ENCODE peak calls at places on chromosomes 5 and 9, in ten cellular contexts. P is RWPE2; K is stimulated activated naive CD8-positive, alpha-beta T cell treated with anti-CD3 and anti-CD28 coated beads, Interleukin-15, Interleukin-2, amounts not matched to agents 100 U/mL and 50 U/mL, for 24 hours; F is NCI-H774; S is SW 1271; I is iPS-NIHi11; A is AG08396; J is CD8-positive, alpha-beta T cell; H is erythroblast; G is midbrain. M is an unnamed sample.

GRCh38 chr9:93028448-93029006 is 30.0 kb upstream of the SUSD3 start:
- DNase-seq in P (no peak), K (peak; percentile 50), F (no peak), S (no peak), I (no peak), A (no peak), J (peak; percentile 74), H (no peak), G (no peak), M (peak; percentile 88)

GRCh38 chr9:69919461-69920061 is 98.9 kb downstream of the CFAP95 start:
- DNase-seq in P (no peak), K (no peak), F (peak; percentile 62), S (no peak), I (peak; percentile 49), A (peak; percentile 36), J (no peak), H (peak; percentile 62), G (peak; percentile 69), M (peak; percentile 73)

GRCh38 chr5:73045623-73046022 is 74.8 kb upstream of the TMEM171 start:
- DNase-seq in P (no peak), K (no peak), F (no peak), S (no peak), I (no peak), A (no peak), J (no peak), H (no peak), G (no peak), M (no peak)

GRCh38 chr9:76372345-76372744 is 21.9 kb downstream of the RFK start:
- DNase-seq in P (no peak), K (no peak), F (no peak), S (no peak), I (no peak), A (no peak), J (no peak), H (no peak), G (no peak), M (no peak)

GRCh38 chr5:160284271-160284670 is 28.1 kb downstream of the CCNJL start:
- DNase-seq in P (no peak), K (no peak), F (no peak), S (no peak), I (no peak), A (no peak), J (no peak), H (no peak), G (no peak), M (no peak)

GRCh38 chr5:82312373-82312856 is 34.3 kb upstream of the RPS23 start:
- DNase-seq in P (no peak), K (peak; percentile 55), F (no peak), S (no peak), I (peak; percentile 72), A (peak; percentile 67), J (peak; percentile 20), H (peak; percentile 79), G (peak; percentile 68), M (no peak)

GRCh38 chr9:126043691-126044090 is 282.9 kb upstream of the MVB12B start:
- DNase-seq in P (no peak), K (no peak), F (no peak), S (no peak), I (no peak), A (no peak), J (no peak), H (no peak), G (no peak), M (no peak)

GRCh38 chr5:133552925-133553525 is 59.3 kb downstream of the FSTL4 start:
- DNase-seq in P (no peak), K (peak; percentile 64), F (peak; percentile 1), S (peak; percentile 42), I (peak; percentile 89), A (peak; percentile 64), J (peak; percentile 49), H (peak; percentile 75), G (no peak), M (peak; percentile 24)

GRCh38 chr9:78122631-78123030 is 91.0 kb upstream of the GNAQ start:
- DNase-seq in P (peak; percentile 68), K (no peak), F (no peak), S (no peak), I (no peak), A (no peak), J (no peak), H (peak; percentile 17), G (no peak), M (no peak)

GRCh38 chr5:95375591-95375990 is 15.6 kb upstream of the FAM81B start:
- DNase-seq in P (no peak), K (no peak), F (no peak), S (no peak), I (no peak), A (peak; percentile 5), J (no peak), H (no peak), G (no peak), M (no peak)

GRCh38 chr9:4147476-4148214 is 152.2 kb downstream of the GLIS3 start:
- DNase-seq in P (no peak), K (no peak), F (no peak), S (no peak), I (peak; percentile 24), A (no peak), J (no peak), H (no peak), G (peak; percentile 49), M (no peak)

GRCh38 chr9:127967151-127967809 is 13.5 kb downstream of the EEIG1 start:
- DNase-seq in P (no peak), K (no peak), F (no peak), S (no peak), I (no peak), A (no peak), J (no peak), H (no peak), G (no peak), M (no peak)

GRCh38 chr9:38003946-38004808 is 64.8 kb downstream of the SHB start:
- DNase-seq in P (no peak), K (no peak), F (no peak), S (no peak), I (no peak), A (no peak), J (no peak), H (no peak), G (no peak), M (no peak)

GRCh38 chr5:53877243-53877642 is 316.8 kb downstream of the NDUFS4 start:
- DNase-seq in P (no peak), K (no peak), F (no peak), S (no peak), I (no peak), A (peak; percentile 83), J (no peak), H (no peak), G (no peak), M (no peak)

GRCh38 chr9:94870465-94870792 is 143.9 kb downstream of the AOPEP start:
- DNase-seq in P (no peak), K (no peak), F (no peak), S (no peak), I (no peak), A (no peak), J (no peak), H (no peak), G (no peak), M (no peak)

GRCh38 chr5:1502737-1503120 is 21.0 kb downstream of the LPCAT1 start:
- DNase-seq in P (no peak), K (no peak), F (no peak), S (no peak), I (no peak), A (no peak), J (no peak), H (no peak), G (no peak), M (no peak)

GRCh38 chr5:14062178-14062577 is 81.0 kb upstream of the TRIO start:
- DNase-seq in P (no peak), K (no peak), F (no peak), S (no peak), I (no peak), A (no peak), J (no peak), H (no peak), G (no peak), M (no peak)

GRCh38 chr5:168747987-168748777 is 169.0 kb upstream of the PANK3 start:
- DNase-seq in P (peak; percentile 36), K (peak; percentile 60), F (peak; percentile 24), S (no peak), I (peak; percentile 89), A (no peak), J (no peak), H (peak; percentile 84), G (peak; percentile 17), M (no peak)

M was measured in T-helper 2 cell.